ENCODE peak calls at places on chromosome 22, in nine cellular contexts. U is GM12878; O is CD8-positive, alpha-beta T cell; I is PC-9; S is A549; Y is AG04449; L is HFF-Myc; M is astrocyte of the spinal cord; W is fibroblast of lung. E is an unnamed sample.

GRCh38 chr22:48594757-48595510 is 1232.7 kb downstream of the BRD1 start:
- DNase-seq in U (no peak), O (no peak), I (no peak), S (no peak), Y (no peak), L (no peak), M (no peak), W (no peak), E (no peak)

GRCh38 chr22:30866216-30866615 is 102.4 kb downstream of the MORC2 start:
- DNase-seq in U (no peak), O (no peak), I (no peak), S (no peak), Y (no peak), L (no peak), M (no peak), W (no peak), E (no peak)

GRCh38 chr22:31082606-31083376 is 1.7 kb downstream of the SMTN start:
- DNase-seq in U (no peak), O (peak), I (no peak), S (peak), Y (no peak), L (no peak), M (peak), W (peak), E (no peak)

GRCh38 chr22:44288951-44289350 is 23.8 kb downstream of the SHISAL1 start:
- DNase-seq in U (no peak), O (no peak), I (no peak), S (no peak), Y (no peak), L (no peak), M (no peak), W (no peak), E (no peak)

GRCh38 chr22:50622723-50623327 is 5.1 kb downstream of the ARSA start:
- DNase-seq in U (no peak), O (no peak), I (no peak), S (no peak), Y (no peak), L (no peak), M (no peak), W (no peak), E (no peak)

GRCh38 chr22:47165998-47166397 is 403.5 kb downstream of the TBC1D22A start:
- DNase-seq in U (no peak), O (no peak), I (no peak), S (no peak), Y (no peak), L (no peak), M (no peak), W (no peak), E (no peak)

GRCh38 chr22:16717699-16718558 is 107.3 kb downstream of the XKR3 start:
- DNase-seq in U (no peak), O (no peak), I (no peak), S (no peak), Y (no peak), L (no peak), M (no peak), W (no peak), E (no peak)

GRCh38 chr22:24564376-24565058 is 8.7 kb downstream of the SNRPD3 start:
- DNase-seq in U (no peak), O (no peak), I (no peak), S (no peak), Y (no peak), L (no peak), M (no peak), W (peak), E (no peak)

GRCh38 chr22:50728523-50728931 is 9.5 kb upstream of the ACR start:
- DNase-seq in U (no peak), O (no peak), I (no peak), S (no peak), Y (no peak), L (no peak), M (no peak), W (no peak), E (no peak)

GRCh38 chr22:46966495-46966845 is 204.0 kb downstream of the TBC1D22A start:
- DNase-seq in U (no peak), O (no peak), I (no peak), S (no peak), Y (no peak), L (no peak), M (no peak), W (no peak), E (no peak)

GRCh38 chr22:44360686-44361381 is 48.1 kb upstream of the SHISAL1 start:
- DNase-seq in U (no peak), O (no peak), I (peak), S (peak), Y (no peak), L (peak), M (peak), W (peak), E (peak)

GRCh38 chr22:26656896-26657851 is at the start of gene MIAT:
- DNase-seq in U (no peak), O (peak), I (no peak), S (no peak), Y (no peak), L (no peak), M (no peak), W (no peak), E (no peak)

GRCh38 chr22:50524664-50525103 is 714 bp downstream of the SCO2 start:
- DNase-seq in U (no peak), O (no peak), I (no peak), S (no peak), Y (no peak), L (no peak), M (peak), W (no peak), E (no peak)

GRCh38 chr22:39237276-39238123 is 7.3 kb downstream of the PDGFB start:
- DNase-seq in U (no peak), O (no peak), I (no peak), S (no peak), Y (no peak), L (no peak), M (no peak), W (no peak), E (no peak)

GRCh38 chr22:16933274-16933923 is 74.6 kb downstream of the GAB4 start:
- DNase-seq in U (no peak), O (no peak), I (no peak), S (no peak), Y (no peak), L (no peak), M (no peak), W (no peak), E (no peak)

GRCh38 chr22:44664149-44664548 is 37.9 kb upstream of the PRR5 start:
- DNase-seq in U (no peak), O (peak), I (no peak), S (no peak), Y (no peak), L (no peak), M (peak), W (peak), E (no peak)

GRCh38 chr22:48097723-48098122 is 1335.3 kb downstream of the TBC1D22A start:
- DNase-seq in U (no peak), O (no peak), I (no peak), S (no peak), Y (no peak), L (no peak), M (no peak), W (no peak), E (no peak)

GRCh38 chr22:17443413-17444203 is 74.3 kb downstream of the CECR2 start:
- DNase-seq in U (no peak), O (no peak), I (no peak), S (no peak), Y (no peak), L (no peak), M (peak), W (no peak), E (no peak)

GRCh38 chr22:27286711-27287110 is 514.8 kb downstream of the MN1 start:
- DNase-seq in U (no peak), O (no peak), I (no peak), S (no peak), Y (no peak), L (no peak), M (no peak), W (no peak), E (no peak)

GRCh38 chr22:48276933-48277867 is 1514.8 kb downstream of the TBC1D22A start:
- DNase-seq in U (no peak), O (no peak), I (no peak), S (no peak), Y (no peak), L (no peak), M (no peak), W (no peak), E (no peak)

GRCh38 chr22:24421428-24421931 is 5.9 kb upstream of the ADORA2A start:
- DNase-seq in U (no peak), O (peak), I (no peak), S (peak), Y (no peak), L (no peak), M (no peak), W (no peak), E (no peak)

GRCh38 chr22:44188986-44189630 is 8.4 kb downstream of the PARVG start:
- DNase-seq in U (no peak), O (no peak), I (no peak), S (no peak), Y (no peak), L (no peak), M (no peak), W (no peak), E (no peak)

GRCh38 chr22:36340621-36341020 is 47.1 kb downstream of the MYH9 start:
- DNase-seq in U (no peak), O (no peak), I (no peak), S (no peak), Y (no peak), L (no peak), M (no peak), W (no peak), E (no peak)
- TF ChIP-seq CTCF in U (no peak), O (no peak), I (no peak), S (no peak), Y (no peak), L (no peak), M (no peak), W (no peak), E (no peak)

GRCh38 chr22:37328017-37328416 is 45.7 kb downstream of the CYTH4 start:
- DNase-seq in U (no peak), O (no peak), I (peak), S (peak), Y (no peak), L (peak), M (peak), W (peak), E (peak)

GRCh38 chr22:37329239-37330140 is 47.2 kb downstream of the CYTH4 start:
- DNase-seq in U (no peak), O (no peak), I (peak), S (peak), Y (no peak), L (no peak), M (no peak), W (peak), E (no peak)

GRCh38 chr22:37331811-37332536 is 49.7 kb downstream of the CYTH4 start:
- DNase-seq in U (no peak), O (no peak), I (no peak), S (peak), Y (no peak), L (no peak), M (no peak), W (no peak), E (no peak)

GRCh38 chr22:37331034-37331428 is 48.7 kb downstream of the CYTH4 start:
- DNase-seq in U (no peak), O (no peak), I (no peak), S (no peak), Y (no peak), L (no peak), M (peak), W (peak), E (no peak)

GRCh38 chr22:37330200-37331033 is 48.1 kb downstream of the CYTH4 start:
- DNase-seq in U (no peak), O (no peak), I (peak), S (peak), Y (no peak), L (peak), M (peak), W (peak), E (no peak)
- TF ChIP-seq CTCF in U (peak), O (no peak), I (peak), S (peak), Y (peak), L (peak), M (peak), W (peak), E (peak)

GRCh38 chr22:29703595-29704195 is 16.1 kb upstream of the CABP7 start:
- DNase-seq in U (no peak), O (no peak), I (no peak), S (no peak), Y (no peak), L (no peak), M (no peak), W (no peak), E (no peak)

GRCh38 chr22:29700949-29701927 is 18.6 kb upstream of the CABP7 start:
- DNase-seq in U (no peak), O (no peak), I (peak), S (peak), Y (no peak), L (no peak), M (no peak), W (no peak), E (no peak)

GRCh38 chr22:29700206-29700948 is 19.4 kb upstream of the CABP7 start:
- DNase-seq in U (no peak), O (no peak), I (no peak), S (no peak), Y (no peak), L (no peak), M (no peak), W (no peak), E (no peak)

GRCh38 chr22:29702931-29703594 is 16.7 kb upstream of the CABP7 start:
- DNase-seq in U (no peak), O (no peak), I (no peak), S (no peak), Y (no peak), L (no peak), M (no peak), W (no peak), E (no peak)

GRCh38 chr22:29702025-29702930 is 17.5 kb upstream of the CABP7 start:
- DNase-seq in U (no peak), O (no peak), I (peak), S (peak), Y (no peak), L (no peak), M (no peak), W (no peak), E (no peak)
- TF ChIP-seq CTCF in U (no peak), O (no peak), I (no peak), S (no peak), Y (no peak), L (peak), M (no peak), W (no peak), E (no peak)

GRCh38 chr22:40679964-40680818 is 907 bp downstream of the MCHR1 start:
- DNase-seq in U (no peak), O (no peak), I (no peak), S (peak), Y (no peak), L (no peak), M (no peak), W (no peak), E (no peak)
- TF ChIP-seq CTCF in U (no peak), O (no peak), I (no peak), S (no peak), Y (peak), L (peak), M (peak), W (no peak), E (peak)

GRCh38 chr22:33013051-33013450 is 45.1 kb downstream of the SYN3 start:
- DNase-seq in U (no peak), O (no peak), I (no peak), S (no peak), Y (no peak), L (no peak), M (no peak), W (no peak), E (no peak)
- TF ChIP-seq CTCF in U (peak), O (no peak), I (peak), S (no peak), Y (no peak), L (no peak), M (no peak), W (no peak), E (no peak)

DNA sequence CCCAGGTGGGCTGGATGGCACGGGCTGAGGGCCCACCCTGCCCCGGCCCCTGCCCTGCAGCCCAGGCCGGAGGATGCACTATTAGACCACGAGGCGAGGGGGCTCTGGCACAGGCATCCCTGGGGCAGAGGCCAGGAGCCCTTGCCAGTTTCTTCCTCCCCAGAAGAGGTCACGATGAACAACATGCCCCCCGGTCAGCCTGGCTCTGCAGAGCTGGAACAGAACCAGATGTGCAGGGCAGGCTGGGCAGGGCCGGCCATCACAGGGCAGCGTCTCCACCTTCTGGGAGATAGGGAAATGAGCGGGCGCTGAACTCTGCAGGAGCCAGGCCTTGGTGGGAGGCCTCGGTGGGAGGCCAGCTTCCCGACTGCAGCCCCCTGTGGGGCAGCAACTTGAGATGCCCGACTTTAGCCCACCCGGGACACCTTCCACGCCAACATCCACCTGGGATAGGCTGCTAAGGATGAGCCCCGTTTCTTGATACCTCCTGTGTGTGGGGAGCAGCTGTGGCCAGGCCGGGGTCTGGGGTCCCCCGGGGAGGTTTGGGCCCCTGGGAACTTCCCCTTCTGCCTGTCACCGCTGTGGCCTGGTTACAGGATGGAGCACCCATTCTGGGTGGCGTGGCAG is 21.8 kb upstream of the GNB1L start:
- DNase-seq in U (no peak), O (peak), I (no peak), S (peak), Y (no peak), L (no peak), M (no peak), W (no peak), E (no peak)
- TF ChIP-seq CTCF in U (no peak), O (no peak), I (no peak), S (no peak), Y (no peak), L (no peak), M (no peak), W (no peak), E (no peak)

DNA sequence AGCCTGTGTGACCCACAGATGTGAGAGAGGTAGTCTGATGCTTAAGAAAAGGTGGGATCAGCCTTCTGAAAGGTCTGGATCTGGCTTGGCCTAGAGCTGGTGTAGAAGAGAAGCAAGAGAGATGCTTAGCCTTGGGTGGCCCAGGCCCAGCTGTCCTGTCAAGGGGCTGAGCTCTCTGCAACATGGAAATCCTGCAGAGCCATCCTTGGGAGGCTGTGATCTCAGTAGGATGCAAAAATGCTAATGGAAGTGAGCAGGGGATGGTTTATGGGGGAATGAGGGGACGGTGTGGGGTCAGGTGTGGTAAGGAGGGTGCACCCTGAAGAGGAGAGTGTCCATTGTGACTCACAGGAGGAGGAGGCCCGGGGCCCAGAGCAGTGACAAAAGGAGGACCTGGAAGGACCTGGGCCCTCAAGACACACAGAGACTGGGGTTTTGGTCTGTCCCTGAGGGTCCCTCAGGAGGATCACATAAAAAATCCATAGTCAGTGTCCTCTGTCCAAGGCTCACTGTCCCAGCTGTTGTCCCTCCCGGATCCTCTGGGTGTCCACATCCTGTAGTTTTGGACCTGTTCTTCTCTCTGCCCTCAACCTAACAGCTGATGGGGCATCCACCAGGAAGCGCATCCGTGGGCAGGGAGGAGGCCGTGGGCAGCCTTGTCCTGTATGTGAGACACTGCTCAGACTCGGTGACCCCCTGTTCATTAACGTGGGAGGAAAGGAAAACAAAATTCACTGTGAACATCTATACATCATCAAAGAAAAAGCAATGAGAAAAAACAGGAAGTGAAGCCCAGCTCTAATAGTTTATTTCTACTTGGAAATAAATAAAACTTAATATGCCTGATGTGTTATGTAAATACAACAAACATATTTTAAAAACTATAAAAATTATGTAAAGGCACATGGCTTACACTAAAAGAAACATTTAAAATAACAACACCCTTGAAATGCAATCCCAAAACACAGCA is 129.8 kb downstream of the ZNF280B start:
- DNase-seq in U (no peak), O (no peak), I (no peak), S (no peak), Y (no peak), L (no peak), M (no peak), W (no peak), E (no peak)
- TF ChIP-seq CTCF in U (no peak), O (no peak), I (no peak), S (no peak), Y (no peak), L (no peak), M (no peak), W (no peak), E (no peak)

DNA sequence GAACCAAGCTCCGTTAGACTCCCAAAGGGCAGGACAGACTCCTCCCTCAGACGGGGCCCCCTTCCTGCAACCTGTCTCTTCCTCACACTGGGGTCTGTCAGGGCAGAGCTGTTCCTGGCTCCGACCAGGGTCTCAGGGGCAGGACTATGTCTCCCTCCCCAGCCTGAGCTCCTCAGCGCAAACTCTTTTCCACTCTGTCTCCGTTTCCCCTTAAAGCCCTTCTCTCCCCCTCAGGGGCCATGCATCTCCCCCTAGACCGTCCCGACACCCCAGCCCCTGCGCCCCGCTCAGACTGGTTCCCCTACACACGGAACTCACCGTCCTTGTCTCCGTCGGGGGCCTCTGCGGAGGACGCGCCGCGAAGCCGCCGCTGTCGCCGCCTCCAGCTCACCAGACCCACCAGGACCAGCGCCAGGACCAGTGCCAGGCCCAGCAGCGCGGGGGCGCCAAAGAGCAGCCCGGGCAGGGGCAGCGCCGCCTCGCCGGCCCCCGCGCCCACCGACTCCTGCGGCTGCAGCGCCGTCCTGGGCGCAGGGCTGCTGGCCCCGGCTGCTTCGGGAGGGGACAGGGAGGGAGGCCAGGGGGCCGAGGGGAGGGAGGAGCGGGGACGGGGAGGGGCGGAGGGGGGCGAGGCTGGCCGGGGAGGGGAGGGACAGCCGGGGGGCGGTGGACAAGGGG is 684 bp downstream of the TNFRSF13C start:
- DNase-seq in U (no peak), O (peak), I (no peak), S (peak), Y (no peak), L (no peak), M (peak), W (peak), E (no peak)
- TF ChIP-seq CTCF in U (peak), O (peak), I (peak), S (peak), Y (peak), L (peak), M (peak), W (peak), E (peak)

DNA sequence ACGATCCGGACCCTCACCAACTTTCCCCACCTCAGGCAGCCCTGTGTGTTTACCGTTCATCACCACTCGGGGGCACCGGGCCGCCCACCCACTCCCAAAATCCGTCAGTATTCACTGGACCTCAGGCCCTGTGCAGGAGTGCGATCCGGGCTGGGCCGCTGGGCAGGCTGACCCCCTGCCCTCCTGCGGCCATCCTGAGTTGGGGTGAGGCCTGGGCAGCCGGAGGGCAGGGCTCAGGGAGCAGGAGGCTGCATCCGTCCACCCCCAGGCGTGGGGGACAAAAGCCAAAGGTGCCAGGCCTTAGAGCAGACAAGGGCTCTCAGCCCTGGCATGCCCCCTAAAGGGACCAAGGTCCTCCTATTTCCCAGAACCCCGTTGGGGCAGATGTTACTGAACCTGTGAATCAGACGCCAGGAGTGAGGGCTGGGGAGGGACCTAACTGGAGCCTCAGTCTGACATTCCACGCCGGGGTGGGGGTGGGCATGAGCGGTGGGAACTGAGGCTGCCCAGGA is 16.8 kb upstream of the TMEM191C start:
- DNase-seq in U (no peak), O (no peak), I (no peak), S (no peak), Y (no peak), L (no peak), M (no peak), W (no peak), E (no peak)
- TF ChIP-seq CTCF in U (no peak), O (no peak), I (no peak), S (no peak), Y (no peak), L (no peak), M (no peak), W (no peak), E (no peak)